ENCODE peak calls at places on chromosomes 12 and 14, in seven cellular contexts. U is fibroblast of pulmonary artery, Q is WTC11, C is AG09309, K is breast epithelium, I is suprapubic skin, G is sigmoid colon. H is an unnamed sample.

GRCh38 chr12:24595652-24596235 is 353.2 kb downstream of the BCAT1 start:
- DNase-seq in U (peak; percentile 8), Q (no peak), C (no peak), K (no peak), I (no peak), G (no peak), H (peak; percentile 7)

GRCh38 chr14:90544971-90545370 is 148.1 kb downstream of the CALM1 start:
- DNase-seq in U (no peak), Q (no peak), C (no peak), K (no peak), I (no peak), G (no peak), H (no peak)

GRCh38 chr12:30064906-30065305 is 281.2 kb upstream of the TMTC1 start:
- DNase-seq in U (no peak), Q (no peak), C (no peak), K (no peak), I (no peak), G (no peak), H (no peak)

GRCh38 chr12:130981156-130981789 is 27.6 kb downstream of the ADGRD1 start:
- DNase-seq in U (no peak), Q (no peak), C (no peak), K (no peak), I (no peak), G (peak; percentile 37), H (no peak)

GRCh38 chr12:102429755-102430154 is 50.6 kb downstream of the IGF1 start:
- DNase-seq in U (no peak), Q (no peak), C (no peak), K (no peak), I (no peak), G (peak; percentile 73), H (no peak)

GRCh38 chr12:117732761-117733160 is 236.0 kb downstream of the KSR2 start:
- DNase-seq in U (no peak), Q (no peak), C (no peak), K (no peak), I (no peak), G (no peak), H (no peak)

GRCh38 chr12:102009796-102010195 is 52.0 kb downstream of the WASHC3 start:
- DNase-seq in U (no peak), Q (no peak), C (no peak), K (no peak), I (no peak), G (no peak), H (no peak)

GRCh38 chr12:130953783-130954543 is at the start of gene ADGRD1:
- DNase-seq in U (peak; percentile 48), Q (no peak), C (no peak), K (no peak), I (no peak), G (peak; percentile 93), H (no peak)

GRCh38 chr12:93256258-93256969 is 121.3 kb upstream of the NUDT4 start:
- DNase-seq in U (peak; percentile 55), Q (no peak), C (no peak), K (no peak), I (no peak), G (no peak), H (no peak)

GRCh38 chr12:132549059-132549458 is 59.1 kb downstream of the FBRSL1 start:
- DNase-seq in U (no peak), Q (no peak), C (no peak), K (no peak), I (no peak), G (no peak), H (no peak)

GRCh38 chr12:8156845-8157244 is at the start of gene ZNF705A:
- DNase-seq in U (peak; percentile 78), Q (no peak), C (no peak), K (no peak), I (no peak), G (no peak), H (no peak)

GRCh38 chr14:55028066-55028465 is 1.0 kb downstream of the SOCS4 start:
- DNase-seq in U (peak; percentile 14), Q (no peak), C (no peak), K (no peak), I (no peak), G (no peak), H (no peak)

GRCh38 chr12:68075416-68075815 is 84.1 kb downstream of the IFNG start:
- DNase-seq in U (no peak), Q (no peak), C (no peak), K (no peak), I (no peak), G (no peak), H (no peak)

GRCh38 chr14:68363841-68364711 is 428.8 kb downstream of the ZFP36L1 start:
- DNase-seq in U (peak; percentile 61), Q (peak; percentile 68), C (no peak), K (no peak), I (no peak), G (peak; percentile 74), H (peak; percentile 29)

GRCh38 chr14:79062226-79062625 is 892.1 kb downstream of the NRXN3 start:
- DNase-seq in U (no peak), Q (no peak), C (no peak), K (no peak), I (no peak), G (no peak), H (no peak)

GRCh38 chr12:127613056-127613455 is 653.9 kb upstream of the TMEM132C start:
- DNase-seq in U (no peak), Q (no peak), C (no peak), K (no peak), I (no peak), G (no peak), H (no peak)

GRCh38 chr14:70897475-70897874 is 9.8 kb upstream of the PCNX1 start:
- DNase-seq in U (peak; percentile 53), Q (no peak), C (no peak), K (no peak), I (no peak), G (no peak), H (no peak)

GRCh38 chr12:124299628-124300388 is 4.9 kb downstream of the RFLNA start:
- DNase-seq in U (no peak), Q (no peak), C (no peak), K (no peak), I (no peak), G (no peak), H (no peak)

GRCh38 chr12:1937481-1938224 is 19.2 kb upstream of the CACNA2D4 start:
- DNase-seq in U (no peak), Q (no peak), C (no peak), K (no peak), I (no peak), G (no peak), H (no peak)

GRCh38 chr12:14833952-14834351 is 9.4 kb downstream of the ART4 start:
- DNase-seq in U (no peak), Q (no peak), C (no peak), K (no peak), I (no peak), G (no peak), H (no peak)

GRCh38 chr12:73159952-73160351 is 887.8 kb downstream of the TRHDE start:
- DNase-seq in U (no peak), Q (no peak), C (no peak), K (no peak), I (no peak), G (no peak), H (no peak)

GRCh38 chr12:16184691-16185090 is 92.8 kb downstream of the SLC15A5 start:
- DNase-seq in U (no peak), Q (no peak), C (no peak), K (no peak), I (no peak), G (no peak), H (no peak)

GRCh38 chr12:66623455-66623854 is 55.4 kb downstream of the GRIP1 start:
- DNase-seq in U (no peak), Q (no peak), C (no peak), K (no peak), I (no peak), G (no peak), H (no peak)

GRCh38 chr12:68406134-68406576 is 74.0 kb upstream of the MDM1 start:
- DNase-seq in U (peak; percentile 99), Q (peak; percentile 18), C (peak; percentile 70), K (peak; percentile 92), I (peak; percentile 95), G (peak; percentile 98), H (peak; percentile 60)

GRCh38 chr14:37590096-37590809 is 4.8 kb downstream of the FOXA1 start:
- DNase-seq in U (no peak), Q (no peak), C (no peak), K (no peak), I (no peak), G (no peak), H (no peak)

GRCh38 chr14:105167303-105168092 is 1.1 kb downstream of the JAG2 start:
- DNase-seq in U (no peak), Q (no peak), C (no peak), K (no peak), I (no peak), G (no peak), H (peak; percentile 27)
- TF ChIP-seq CTCF in U (no peak), Q (peak; percentile 22), C (no peak), K (no peak), I (no peak), G (no peak), H (no peak)

GRCh38 chr14:25233613-25234012 is 183.7 kb upstream of the STXBP6 start:
- DNase-seq in U (no peak), Q (no peak), C (no peak), K (no peak), I (no peak), G (no peak), H (no peak)

GRCh38 chr14:25237845-25238244 is 187.9 kb upstream of the STXBP6 start:
- DNase-seq in U (peak; percentile 3), Q (peak; percentile 53), C (no peak), K (no peak), I (no peak), G (no peak), H (peak; percentile 18)

GRCh38 chr14:25239170-25239569 is 189.2 kb upstream of the STXBP6 start:
- DNase-seq in U (no peak), Q (no peak), C (no peak), K (no peak), I (no peak), G (no peak), H (no peak)
- TF ChIP-seq CTCF in U (no peak), Q (no peak), C (no peak), K (no peak), I (no peak), G (no peak), H (no peak)

GRCh38 chr12:112294793-112295192 is 87.4 kb downstream of the HECTD4 start:
- DNase-seq in U (peak; percentile 41), Q (no peak), C (no peak), K (no peak), I (no peak), G (no peak), H (peak; percentile 15)
- TF ChIP-seq CTCF in U (peak; percentile 21), Q (no peak), C (peak; percentile 19), K (no peak), I (no peak), G (no peak), H (no peak)

DNA sequence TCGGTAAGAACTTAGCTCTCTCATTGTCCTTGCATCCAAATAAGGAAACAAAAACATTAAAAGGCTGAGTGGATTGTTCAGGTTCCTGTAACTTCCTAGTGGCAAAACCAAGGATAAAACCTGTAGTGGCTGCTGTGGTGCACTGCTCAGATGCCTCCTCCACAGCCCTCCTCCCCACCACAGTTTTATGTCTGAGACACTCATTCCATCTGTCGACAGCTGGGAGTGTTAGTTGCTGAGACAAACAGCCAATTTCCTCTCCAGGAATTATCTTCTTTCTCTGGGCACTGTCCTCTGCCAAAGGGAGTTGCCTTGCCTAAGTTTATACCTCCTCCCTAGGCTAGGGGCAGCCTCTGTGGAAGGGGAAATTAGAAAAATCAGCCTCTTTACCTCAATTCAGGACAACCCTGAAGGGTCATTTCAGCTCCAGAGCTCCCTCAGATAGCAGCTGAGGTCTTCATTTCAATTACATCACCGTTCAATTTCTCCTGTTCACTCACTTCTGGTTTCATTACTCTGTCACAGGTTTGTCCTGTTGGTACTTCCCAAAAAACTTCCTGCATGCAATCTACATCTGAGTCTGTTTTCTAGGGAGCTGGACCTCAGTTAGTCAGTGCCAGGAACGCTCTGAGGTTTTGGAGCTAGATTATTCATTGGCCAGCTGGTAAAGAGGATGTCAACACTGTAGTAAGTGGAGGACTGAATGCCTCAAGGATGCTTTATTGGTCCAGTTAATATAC is 74.9 kb upstream of the ATP2B1 start:
- DNase-seq in U (peak; percentile 57), Q (no peak), C (peak; percentile 33), K (no peak), I (no peak), G (no peak), H (no peak)
- TF ChIP-seq CTCF in U (no peak), Q (no peak), C (no peak), K (no peak), I (no peak), G (no peak), H (no peak)

H was measured in Calu3.